ENCODE peak calls at places on chromosomes 1 and 21, in four cellular contexts. One of them, this sample, is unnamed.

GRCh38 chr1:184039126-184039525 is 1.6 kb upstream of the COLGALT2 start:
- DNase-seq in GM13976: no peak
- DNase-seq in naive B cell: no peak
- DNase-seq in fibroblast of mammary gland: no peak
- DNase-seq in this sample: no peak

GRCh38 chr1:81044708-81045107 is 756.0 kb upstream of the ADGRL2 start:
- DNase-seq in GM13976: no peak
- DNase-seq in naive B cell: no peak
- DNase-seq in fibroblast of mammary gland: no peak
- DNase-seq in this sample: peak

GRCh38 chr1:111512132-111512874 is 8.9 kb upstream of the ADORA3 start:
- DNase-seq in GM13976: no peak
- DNase-seq in naive B cell: no peak
- DNase-seq in fibroblast of mammary gland: no peak
- DNase-seq in this sample: no peak

GRCh38 chr1:180462099-180462498 is 40.3 kb downstream of the ACBD6 start:
- DNase-seq in GM13976: no peak
- DNase-seq in naive B cell: no peak
- DNase-seq in fibroblast of mammary gland: peak
- DNase-seq in this sample: no peak

GRCh38 chr1:16724718-16725438 is 15.4 kb upstream of the RNU1-4 start:
- DNase-seq in GM13976: peak
- DNase-seq in naive B cell: no peak
- DNase-seq in fibroblast of mammary gland: no peak
- DNase-seq in this sample: no peak

GRCh38 chr1:156992215-156992614 is 53.3 kb downstream of the ARHGEF11 start:
- DNase-seq in GM13976: no peak
- DNase-seq in naive B cell: no peak
- DNase-seq in fibroblast of mammary gland: no peak
- DNase-seq in this sample: no peak

GRCh38 chr1:112722601-112723510 is 7.7 kb upstream of the PPM1J start:
- DNase-seq in GM13976: no peak
- DNase-seq in naive B cell: no peak
- DNase-seq in fibroblast of mammary gland: peak
- DNase-seq in this sample: no peak

GRCh38 chr1:99680258-99680657 is 34.3 kb downstream of the PALMD start:
- DNase-seq in GM13976: no peak
- DNase-seq in naive B cell: no peak
- DNase-seq in fibroblast of mammary gland: peak
- DNase-seq in this sample: no peak

GRCh38 chr1:24254783-24255182 is 64.4 kb upstream of the GRHL3 start:
- DNase-seq in GM13976: no peak
- DNase-seq in naive B cell: no peak
- DNase-seq in fibroblast of mammary gland: no peak
- DNase-seq in this sample: no peak

GRCh38 chr1:104878203-104878911 is 1128.7 kb downstream of the AMY1C start:
- DNase-seq in GM13976: no peak
- DNase-seq in naive B cell: no peak
- DNase-seq in fibroblast of mammary gland: no peak
- DNase-seq in this sample: no peak

GRCh38 chr1:9520411-9520810 is 18.9 kb upstream of the SLC25A33 start:
- DNase-seq in GM13976: no peak
- DNase-seq in naive B cell: no peak
- DNase-seq in fibroblast of mammary gland: no peak
- DNase-seq in this sample: no peak

GRCh38 chr21:41601573-41602371 is 93.8 kb upstream of the TMPRSS2 start:
- DNase-seq in GM13976: no peak
- DNase-seq in naive B cell: no peak
- DNase-seq in fibroblast of mammary gland: peak
- DNase-seq in this sample: peak

GRCh38 chr1:40592107-40592773 is 60.8 kb downstream of the ZNF684 start:
- DNase-seq in GM13976: no peak
- DNase-seq in naive B cell: peak
- DNase-seq in fibroblast of mammary gland: peak
- DNase-seq in this sample: peak

GRCh38 chr1:119084651-119085262 is 55.7 kb downstream of the WARS2 start:
- DNase-seq in GM13976: no peak
- DNase-seq in naive B cell: no peak
- DNase-seq in fibroblast of mammary gland: peak
- DNase-seq in this sample: no peak

GRCh38 chr1:174968750-174969244 is 30.9 kb upstream of the CACYBP start:
- DNase-seq in GM13976: peak
- DNase-seq in naive B cell: no peak
- DNase-seq in fibroblast of mammary gland: peak
- DNase-seq in this sample: peak

GRCh38 chr1:24912359-24913273 is 17.5 kb downstream of the RUNX3 start:
- DNase-seq in GM13976: no peak
- DNase-seq in naive B cell: no peak
- DNase-seq in fibroblast of mammary gland: no peak
- DNase-seq in this sample: peak

GRCh38 chr1:163357378-163357777 is 35.6 kb downstream of the NUF2 start:
- DNase-seq in GM13976: no peak
- DNase-seq in naive B cell: no peak
- DNase-seq in fibroblast of mammary gland: no peak
- DNase-seq in this sample: no peak

GRCh38 chr21:38965241-38965640 is 159.5 kb downstream of the ETS2 start:
- DNase-seq in GM13976: no peak
- DNase-seq in naive B cell: no peak
- DNase-seq in fibroblast of mammary gland: no peak
- DNase-seq in this sample: no peak

GRCh38 chr1:148362930-148363810 is 119.9 kb downstream of the PPIAL4G start:
- DNase-seq in GM13976: no peak
- DNase-seq in naive B cell: no peak
- DNase-seq in fibroblast of mammary gland: no peak
- DNase-seq in this sample: no peak

GRCh38 chr1:227774051-227774720 is 39.0 kb downstream of the SNAP47 start:
- DNase-seq in GM13976: no peak
- DNase-seq in naive B cell: no peak
- DNase-seq in fibroblast of mammary gland: no peak
- DNase-seq in this sample: no peak